ENCODE peak calls at places on chromosomes 16 and 17, in ten cellular contexts. Q, K, B, X, G, V, A, I, D and U are unnamed samples.

GRCh38 chr17:76197911-76198310 is 42.4 kb downstream of the RNF157 start:
- DNase-seq in Q (no peak), K (peak; percentile 29), B (no peak), X (no peak), G (no peak), V (no peak), A (no peak), I (no peak), D (no peak), U (no peak)

GRCh38 chr16:371729-372521 is 1.6 kb upstream of the MRPL28 start:
- DNase-seq in Q (no peak), K (no peak), B (peak; percentile 93), X (no peak), G (no peak), V (no peak), A (no peak), I (no peak), D (peak; percentile 55), U (peak; percentile 73)

GRCh38 chr16:19885456-19886060 is 910 bp upstream of the GPRC5B start:
- DNase-seq in Q (no peak), K (peak; percentile 19), B (no peak), X (no peak), G (peak; percentile 27), V (no peak), A (no peak), I (no peak), D (peak; percentile 39), U (no peak)

GRCh38 chr17:79160980-79161621 is 86.5 kb downstream of the ENGASE start:
- DNase-seq in Q (no peak), K (peak; percentile 14), B (no peak), X (peak; percentile 71), G (no peak), V (no peak), A (no peak), I (peak; percentile 13), D (no peak), U (no peak)

GRCh38 chr17:61354895-61355294 is 44.7 kb upstream of the TBX2 start:
- DNase-seq in Q (no peak), K (no peak), B (no peak), X (no peak), G (no peak), V (no peak), A (no peak), I (no peak), D (no peak), U (no peak)

GRCh38 chr17:27960183-27960589 is 67.0 kb upstream of the LYRM9 start:
- DNase-seq in Q (no peak), K (no peak), B (no peak), X (no peak), G (no peak), V (no peak), A (no peak), I (no peak), D (no peak), U (no peak)

GRCh38 chr17:29587591-29587990 is 1.9 kb downstream of the GIT1 start:
- DNase-seq in Q (no peak), K (no peak), B (no peak), X (no peak), G (no peak), V (no peak), A (no peak), I (no peak), D (no peak), U (no peak)

GRCh38 chr17:82858376-82859126 is 18.7 kb upstream of the ZNF750 start:
- DNase-seq in Q (no peak), K (no peak), B (no peak), X (no peak), G (no peak), V (peak; percentile 33), A (no peak), I (peak; percentile 21), D (no peak), U (peak; percentile 76)

GRCh38 chr17:4436381-4436780 is 2.6 kb downstream of the SPNS3 start:
- DNase-seq in Q (no peak), K (no peak), B (no peak), X (no peak), G (no peak), V (no peak), A (no peak), I (no peak), D (no peak), U (no peak)

GRCh38 chr16:66842765-66843164 is 1.4 kb upstream of the CA7 start:
- DNase-seq in Q (no peak), K (no peak), B (no peak), X (peak; percentile 23), G (no peak), V (no peak), A (no peak), I (no peak), D (no peak), U (no peak)

GRCh38 chr16:54136276-54136625 is 150.3 kb downstream of the IRX3 start:
- DNase-seq in Q (no peak), K (peak; percentile 38), B (no peak), X (peak; percentile 48), G (no peak), V (no peak), A (no peak), I (no peak), D (no peak), U (no peak)

GRCh38 chr16:86396918-86397317 is 113.4 kb upstream of the FOXF1 start:
- DNase-seq in Q (no peak), K (peak; percentile 73), B (no peak), X (peak; percentile 92), G (no peak), V (no peak), A (peak; percentile 64), I (no peak), D (no peak), U (no peak)

GRCh38 chr17:80474231-80474932 is 2.0 kb downstream of the NPTX1 start:
- DNase-seq in Q (peak; percentile 85), K (peak; percentile 34), B (no peak), X (no peak), G (peak; percentile 19), V (no peak), A (peak; percentile 19), I (peak; percentile 32), D (no peak), U (peak; percentile 45)